ENCODE peak calls at places on chromosomes 3 and 15, in seven cellular contexts. L, K, M, C, W, R and I are unnamed samples.
A peak's percentile ranks its signal among the peaks of the same experiment; 100 is the strongest.

GRCh38 chr15:50140097-50140496 is 21.1 kb upstream of the ATP8B4 start:
- DNase-seq in L (no peak), K (no peak), M (no peak), C (no peak), W (peak; percentile 19), R (no peak), I (no peak)

GRCh38 chr15:77035584-77035983 is 35.3 kb downstream of the TSPAN3 start:
- DNase-seq in L (no peak), K (no peak), M (no peak), C (peak; percentile 42), W (peak; percentile 12), R (no peak), I (no peak)

GRCh38 chr3:154242766-154243165 is 81.5 kb downstream of the DHX36 start:
- DNase-seq in L (no peak), K (no peak), M (no peak), C (no peak), W (no peak), R (no peak), I (no peak)

GRCh38 chr15:96766387-96766786 is 435.9 kb downstream of the NR2F2 start:
- DNase-seq in L (no peak), K (no peak), M (no peak), C (no peak), W (no peak), R (no peak), I (no peak)

GRCh38 chr3:183644244-183644643 is 8.8 kb downstream of the KLHL24 start:
- DNase-seq in L (no peak), K (no peak), M (no peak), C (no peak), W (no peak), R (no peak), I (no peak)

GRCh38 chr15:43958894-43959330 is 132.1 kb downstream of the WDR76 start:
- DNase-seq in L (no peak), K (no peak), M (no peak), C (no peak), W (no peak), R (no peak), I (no peak)

GRCh38 chr3:46368569-46368968 is 2.2 kb upstream of the CCR5 start:
- DNase-seq in L (no peak), K (no peak), M (peak; percentile 70), C (peak; percentile 64), W (peak; percentile 24), R (peak; percentile 60), I (peak; percentile 31)

GRCh38 chr3:179526989-179527391 is 35.7 kb upstream of the ACTL6A start:
- DNase-seq in L (no peak), K (no peak), M (no peak), C (no peak), W (peak; percentile 17), R (peak; percentile 57), I (no peak)

GRCh38 chr3:37456270-37456708 is 281.9 kb upstream of the LRRFIP2 start:
- DNase-seq in L (no peak), K (no peak), M (no peak), C (peak; percentile 63), W (peak; percentile 71), R (no peak), I (no peak)

GRCh38 chr15:86541540-86541939 is 461.9 kb downstream of the AGBL1 start:
- DNase-seq in L (no peak), K (no peak), M (no peak), C (no peak), W (no peak), R (no peak), I (no peak)

GRCh38 chr15:31801152-31801551 is 229.2 kb upstream of the CHRNA7 start:
- DNase-seq in L (no peak), K (no peak), M (no peak), C (no peak), W (peak; percentile 30), R (no peak), I (no peak)

GRCh38 chr3:1830851-1831250 is 267.8 kb upstream of the CNTN4 start:
- DNase-seq in L (no peak), K (no peak), M (no peak), C (no peak), W (no peak), R (no peak), I (no peak)

GRCh38 chr3:23811117-23811487 is 5.3 kb downstream of the UBE2E1 start:
- DNase-seq in L (no peak), K (no peak), M (no peak), C (no peak), W (no peak), R (no peak), I (no peak)

GRCh38 chr15:25850154-25851111 is 12.7 kb downstream of the ATP10A start:
- DNase-seq in L (peak; percentile 76), K (peak; percentile 60), M (peak; percentile 28), C (peak; percentile 66), W (peak; percentile 60), R (peak; percentile 64), I (no peak)

GRCh38 chr15:62068071-62068786 is 1.5 kb downstream of the C2CD4A start:
- DNase-seq in L (no peak), K (peak; percentile 29), M (no peak), C (peak; percentile 70), W (peak; percentile 27), R (peak; percentile 71), I (no peak)

GRCh38 chr3:192090586-192090985 is 629.6 kb downstream of the PYDC2 start:
- DNase-seq in L (no peak), K (no peak), M (no peak), C (no peak), W (no peak), R (peak; percentile 45), I (no peak)

GRCh38 chr15:38217788-38218609 is 34.6 kb upstream of the SPRED1 start:
- DNase-seq in L (no peak), K (no peak), M (no peak), C (no peak), W (no peak), R (no peak), I (no peak)

GRCh38 chr15:69665641-69666091 is 213.0 kb downstream of the RPLP1 start:
- DNase-seq in L (no peak), K (no peak), M (no peak), C (no peak), W (no peak), R (no peak), I (no peak)
- H3K4me1 ChIP-seq in L (no peaks in the 10 kb centered on the region), K (no peaks in the 10 kb centered on the region), M (peaks cover 52% of the 10 kb centered on the region), C (no peaks in the 10 kb centered on the region), W (peaks cover 17% of the 10 kb centered on the region), R (peaks cover 5% of the 10 kb centered on the region), I (peaks cover 16% of the 10 kb centered on the region)

DNA sequence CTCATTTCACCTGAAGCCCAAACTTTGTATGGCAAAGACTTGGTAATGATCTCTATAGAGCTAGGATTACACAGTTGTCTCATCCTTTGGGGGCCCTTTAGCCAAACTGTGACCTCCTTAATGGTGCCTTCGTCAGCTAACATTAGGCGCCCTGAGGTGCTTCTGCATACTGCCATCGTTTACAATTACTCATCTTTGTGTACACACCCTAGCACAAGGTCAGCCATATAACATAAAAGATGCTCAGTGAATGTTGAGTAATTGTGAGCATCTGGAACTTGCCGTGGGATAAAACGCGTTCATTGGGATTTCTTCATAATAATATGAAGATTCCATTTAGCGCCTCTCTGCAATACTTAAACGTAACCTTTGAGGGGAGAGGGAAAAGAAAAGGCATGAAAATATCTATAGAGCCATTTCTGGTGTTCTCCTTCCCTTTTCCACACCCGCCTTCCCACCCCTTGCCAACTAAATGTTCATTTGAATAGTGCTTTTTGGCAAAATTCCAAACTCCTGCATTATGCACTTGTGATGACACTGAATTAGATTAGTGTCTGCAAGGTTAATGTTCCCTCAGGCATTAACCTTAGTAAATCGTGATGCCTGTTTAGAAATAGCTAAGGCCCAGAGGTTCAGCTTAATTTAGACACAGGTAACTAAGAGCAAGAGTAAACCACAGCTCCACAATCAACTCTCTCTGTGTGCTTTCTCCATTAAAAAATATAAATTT is 990 bp upstream of the ZNF148 start:
- DNase-seq in L (no peak), K (peak; percentile 21), M (no peak), C (no peak), W (no peak), R (no peak), I (no peak)
- TF ChIP-seq POLR2A in L (no peak), K (no peak), M (no peak), C (no peak), W (no peak), R (no peak), I (no peak)

GRCh38 chr15:45186771-45187577 is 792 bp downstream of the SHF start:
- DNase-seq in L (no peak), K (no peak), M (no peak), C (peak; percentile 83), W (no peak), R (peak; percentile 69), I (no peak)

GRCh38 chr15:45183511-45183910 is 4.3 kb downstream of the SHF start:
- DNase-seq in L (no peak), K (no peak), M (no peak), C (no peak), W (no peak), R (no peak), I (no peak)

GRCh38 chr15:45184562-45185041 is 3.2 kb downstream of the SHF start:
- DNase-seq in L (no peak), K (no peak), M (no peak), C (no peak), W (no peak), R (no peak), I (no peak)

GRCh38 chr15:45185903-45186770 is 1.6 kb downstream of the SHF start:
- DNase-seq in L (no peak), K (no peak), M (no peak), C (no peak), W (no peak), R (no peak), I (no peak)

DNA sequence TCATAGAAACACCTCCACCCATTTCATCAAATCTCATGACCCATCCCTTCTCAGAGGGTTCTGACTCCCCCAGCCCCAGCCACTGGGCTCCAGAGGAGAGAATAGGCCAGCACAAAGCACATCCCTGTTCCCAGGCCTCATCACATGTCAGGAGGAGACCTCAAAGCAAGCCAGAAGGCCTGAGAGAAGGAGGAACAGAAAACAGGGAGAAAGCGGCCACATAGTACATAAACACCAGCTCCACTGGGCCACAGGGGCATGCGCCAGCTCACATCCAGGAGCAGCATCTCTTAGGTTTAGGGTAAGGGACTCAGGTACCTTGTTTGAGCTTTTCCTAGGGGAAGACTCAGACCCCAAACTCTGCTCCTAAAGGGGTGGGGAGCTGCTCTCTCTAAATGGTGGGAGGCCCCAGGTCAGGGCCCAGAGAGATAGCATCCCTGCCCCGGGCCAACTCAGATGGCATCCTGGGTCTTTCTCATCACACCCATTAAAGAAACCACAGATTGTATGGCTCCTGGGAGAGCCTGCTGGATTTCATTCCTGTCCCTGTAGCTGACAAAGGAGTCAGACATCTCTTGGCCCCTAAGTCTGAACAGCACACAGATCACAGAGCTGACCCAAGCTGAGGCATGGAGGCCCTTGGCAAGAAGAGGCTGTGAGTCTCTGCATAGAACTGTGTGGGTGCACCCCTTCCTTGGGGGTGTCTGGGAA is 2.5 kb downstream of the SHF start:
- DNase-seq in L (no peak), K (no peak), M (no peak), C (no peak), W (no peak), R (no peak), I (no peak)
- H3K4me1 ChIP-seq in L (no peaks in the 10 kb centered on the region), K (peaks cover 8% of the 10 kb centered on the region), M (peaks cover 4% of the 10 kb centered on the region), C (no peaks in the 10 kb centered on the region), W (no peaks in the 10 kb centered on the region), R (peaks cover 15% of the 10 kb centered on the region), I (peaks cover 26% of the 10 kb centered on the region)

DNA sequence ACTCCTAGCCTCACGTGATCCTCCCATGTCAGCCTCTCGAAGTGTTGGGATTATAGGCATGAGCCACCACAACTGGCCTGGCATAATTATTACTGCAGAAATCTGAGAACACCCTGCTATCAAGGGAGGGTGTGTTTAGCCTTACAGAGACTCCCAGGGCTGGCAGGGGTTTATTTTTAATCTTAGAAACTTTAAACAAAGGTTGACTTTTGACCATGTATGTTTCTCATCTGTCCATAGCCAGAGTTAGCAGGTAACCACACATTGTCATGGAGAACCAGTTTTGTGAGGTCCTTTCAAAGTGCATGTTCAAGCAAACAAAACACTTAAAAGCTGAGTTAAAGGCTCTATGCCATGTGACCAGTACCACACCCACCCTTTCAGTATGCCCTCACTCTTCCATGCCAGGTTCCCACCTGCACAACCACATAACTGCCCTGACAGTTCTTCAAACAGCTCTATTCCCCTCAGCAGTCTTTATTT is 11.1 kb downstream of the SIAH2 start:
- DNase-seq in L (no peak), K (no peak), M (no peak), C (no peak), W (no peak), R (no peak), I (no peak)
- TF ChIP-seq POLR2A in L (no peak), K (no peak), M (no peak), C (no peak), W (no peak), R (no peak), I (no peak)